ENCODE peak calls at places on chromosomes 7 and 10, in eight cellular contexts. G is cardiac muscle cell; E is amniotic stem cell; T is GM03348; Z is GM20000; X is stimulated activated CD8-positive, alpha-beta memory T cell treated with anti-CD3 and anti-CD28 coated beads, Interleukin-15, amount 100 ng/mL, for 4 hours; J is Peyer's patch; U is Panc1. L is an unnamed sample.
A peak's percentile ranks its signal among the peaks of the same experiment; 100 is the strongest.

GRCh38 chr7:25823571-25823970 is 328.4 kb upstream of the NFE2L3 start:
- DNase-seq in G (no peak), E (no peak), T (no peak), Z (no peak), X (no peak), J (no peak), U (no peak), L (no peak)

GRCh38 chr7:12766416-12766815 is 79.0 kb downstream of the ARL4A start:
- DNase-seq in G (no peak), E (no peak), T (no peak), Z (no peak), X (no peak), J (no peak), U (no peak), L (no peak)

GRCh38 chr7:90178592-90179279 is 24.5 kb downstream of the STEAP1 start:
- DNase-seq in G (no peak), E (peak; percentile 34), T (peak; percentile 59), Z (peak; percentile 29), X (no peak), J (no peak), U (peak; percentile 84), L (no peak)

GRCh38 chr7:157445246-157445955 is 108.6 kb downstream of the DNAJB6 start:
- DNase-seq in G (no peak), E (no peak), T (no peak), Z (no peak), X (no peak), J (peak; percentile 15), U (no peak), L (no peak)

GRCh38 chr7:117098457-117098856 is 145.2 kb downstream of the ST7 start:
- DNase-seq in G (no peak), E (peak; percentile 82), T (peak; percentile 78), Z (no peak), X (no peak), J (no peak), U (peak; percentile 20), L (no peak)

GRCh38 chr7:66847879-66848810 is 72.9 kb upstream of the TMEM248 start:
- DNase-seq in G (no peak), E (no peak), T (peak; percentile 27), Z (no peak), X (no peak), J (no peak), U (no peak), L (no peak)

GRCh38 chr7:98322331-98323260 is 41.1 kb downstream of the BRI3 start:
- DNase-seq in G (no peak), E (no peak), T (peak; percentile 45), Z (no peak), X (no peak), J (no peak), U (no peak), L (no peak)

GRCh38 chr10:132547421-132547861 is 9.9 kb downstream of the INPP5A start:
- DNase-seq in G (no peak), E (no peak), T (no peak), Z (peak; percentile 13), X (no peak), J (peak; percentile 71), U (no peak), L (no peak)

GRCh38 chr7:2000153-2000687 is 232.5 kb downstream of the MAD1L1 start:
- DNase-seq in G (no peak), E (no peak), T (no peak), Z (no peak), X (no peak), J (no peak), U (no peak), L (no peak)

GRCh38 chr7:7686806-7687205 is 31.6 kb downstream of the RPA3 start:
- DNase-seq in G (no peak), E (no peak), T (no peak), Z (no peak), X (no peak), J (no peak), U (no peak), L (no peak)

GRCh38 chr10:91536101-91536500 is 96.8 kb downstream of the PPP1R3C start:
- DNase-seq in G (no peak), E (no peak), T (peak; percentile 76), Z (no peak), X (no peak), J (no peak), U (no peak), L (no peak)

GRCh38 chr10:30583778-30584415 is 45.7 kb downstream of the LYZL2 start:
- DNase-seq in G (no peak), E (no peak), T (peak; percentile 52), Z (peak; percentile 51), X (no peak), J (peak; percentile 84), U (no peak), L (peak; percentile 23)

GRCh38 chr10:88903715-88904114 is 23.7 kb downstream of the STAMBPL1 start:
- DNase-seq in G (no peak), E (no peak), T (no peak), Z (no peak), X (no peak), J (no peak), U (no peak), L (no peak)

GRCh38 chr10:119302591-119303253 is 95.4 kb downstream of the GRK5 start:
- DNase-seq in G (no peak), E (no peak), T (no peak), Z (no peak), X (no peak), J (no peak), U (no peak), L (no peak)

GRCh38 chr7:65477326-65477725 is 103.7 kb downstream of the ZNF92 start:
- DNase-seq in G (peak; percentile 35), E (no peak), T (no peak), Z (no peak), X (no peak), J (no peak), U (no peak), L (no peak)

GRCh38 chr7:80934286-80934685 is 15.4 kb upstream of the SEMA3C start:
- DNase-seq in G (no peak), E (no peak), T (peak; percentile 58), Z (no peak), X (no peak), J (no peak), U (no peak), L (no peak)

GRCh38 chr10:122055252-122055651 is 66.3 kb downstream of the TACC2 start:
- DNase-seq in G (no peak), E (no peak), T (no peak), Z (no peak), X (no peak), J (no peak), U (no peak), L (no peak)

GRCh38 chr10:80260295-80261243 is 28.9 kb downstream of the MAT1A start:
- DNase-seq in G (peak; percentile 49), E (no peak), T (peak; percentile 70), Z (peak; percentile 54), X (no peak), J (no peak), U (peak; percentile 27), L (no peak)

GRCh38 chr10:12547301-12547771 is 198.0 kb downstream of the CAMK1D start:
- DNase-seq in G (no peak), E (no peak), T (no peak), Z (no peak), X (no peak), J (no peak), U (no peak), L (no peak)

L was measured in GM06990.